ENCODE peak calls at places on chromosomes 5 and 9, in four cellular contexts. G, T, Y and C are unnamed samples.

GRCh38 chr5:147188200-147189108 is 46.4 kb upstream of the STK32A start:
- DNase-seq in G (peak), T (peak), Y (no peak), C (peak)

GRCh38 chr5:146283344-146283761 is 55.3 kb upstream of the POU4F3 start:
- DNase-seq in G (peak), T (no peak), Y (no peak), C (peak)

GRCh38 chr5:122844916-122845252 is 529 bp upstream of the SNX24 start:
- DNase-seq in G (no peak), T (no peak), Y (no peak), C (no peak)

GRCh38 chr9:136264046-136264802 is 18.6 kb upstream of the QSOX2 start:
- DNase-seq in G (no peak), T (no peak), Y (no peak), C (no peak)

GRCh38 chr5:143134269-143134668 is 269.2 kb downstream of the NR3C1 start:
- DNase-seq in G (peak), T (no peak), Y (no peak), C (peak)

GRCh38 chr5:180205936-180206335 is 3.1 kb downstream of the RASGEF1C start:
- DNase-seq in G (no peak), T (no peak), Y (no peak), C (no peak)

GRCh38 chr5:96219580-96220281 is 213.3 kb downstream of the PCSK1 start:
- DNase-seq in G (peak), T (no peak), Y (no peak), C (peak)

GRCh38 chr9:134570151-134570621 is 71.4 kb upstream of the COL5A1 start:
- DNase-seq in G (no peak), T (no peak), Y (peak), C (no peak)

GRCh38 chr5:32498484-32498883 is 53.9 kb upstream of the ZFR start:
- DNase-seq in G (no peak), T (no peak), Y (no peak), C (no peak)

GRCh38 chr5:168118042-168118668 is 173.3 kb upstream of the WWC1 start:
- DNase-seq in G (no peak), T (no peak), Y (no peak), C (no peak)

GRCh38 chr5:134545070-134545868 is 19.8 kb downstream of the JADE2 start:
- DNase-seq in G (peak), T (peak), Y (peak), C (no peak)

GRCh38 chr9:26326473-26327044 is 566.0 kb downstream of the CAAP1 start:
- DNase-seq in G (peak), T (peak), Y (no peak), C (peak)

GRCh38 chr5:157434096-157434495 is 25.9 kb upstream of the NIPAL4 start:
- DNase-seq in G (no peak), T (no peak), Y (no peak), C (no peak)

GRCh38 chr9:134939080-134939733 is 21.5 kb upstream of the FCN1 start:
- DNase-seq in G (no peak), T (no peak), Y (no peak), C (no peak)

GRCh38 chr5:98016771-98017170 is 756.7 kb upstream of the RGMB start:
- DNase-seq in G (peak), T (no peak), Y (no peak), C (no peak)

GRCh38 chr9:4588721-4589120 is 73.4 kb upstream of the PLPP6 start:
- DNase-seq in G (no peak), T (no peak), Y (no peak), C (no peak)

GRCh38 chr9:5832093-5832542 is 799 bp downstream of the ERMP1 start:
- DNase-seq in G (no peak), T (peak), Y (no peak), C (no peak)

GRCh38 chr9:87685871-87686519 is 39.9 kb upstream of the CTSL start:
- DNase-seq in G (peak), T (peak), Y (peak), C (no peak)

GRCh38 chr5:51468196-51468595 is 84.9 kb downstream of the ISL1 start:
- DNase-seq in G (peak), T (no peak), Y (no peak), C (no peak)

GRCh38 chr9:121201045-121201737 is 478 bp downstream of the RAB14 start:
- DNase-seq in G (no peak), T (peak), Y (peak), C (peak)

GRCh38 chr5:61052870-61053269 is 107.9 kb downstream of the NDUFAF2 start:
- DNase-seq in G (peak), T (peak), Y (no peak), C (peak)

GRCh38 chr9:87148391-87149237 is 201.3 kb upstream of the GAS1 start:
- DNase-seq in G (peak), T (peak), Y (peak), C (peak)

GRCh38 chr9:81517954-81518353 is 171.4 kb downstream of the TLE1 start:
- DNase-seq in G (no peak), T (no peak), Y (no peak), C (no peak)

GRCh38 chr5:132549586-132549985 is 6.3 kb upstream of the IL5 start:
- DNase-seq in G (no peak), T (no peak), Y (no peak), C (no peak)

GRCh38 chr5:100496296-100496695 is 38.9 kb upstream of the FAM174A start:
- DNase-seq in G (no peak), T (no peak), Y (no peak), C (no peak)

GRCh38 chr9:36264896-36265295 is 6.6 kb upstream of the GNE start:
- DNase-seq in G (no peak), T (no peak), Y (no peak), C (no peak)

DNA sequence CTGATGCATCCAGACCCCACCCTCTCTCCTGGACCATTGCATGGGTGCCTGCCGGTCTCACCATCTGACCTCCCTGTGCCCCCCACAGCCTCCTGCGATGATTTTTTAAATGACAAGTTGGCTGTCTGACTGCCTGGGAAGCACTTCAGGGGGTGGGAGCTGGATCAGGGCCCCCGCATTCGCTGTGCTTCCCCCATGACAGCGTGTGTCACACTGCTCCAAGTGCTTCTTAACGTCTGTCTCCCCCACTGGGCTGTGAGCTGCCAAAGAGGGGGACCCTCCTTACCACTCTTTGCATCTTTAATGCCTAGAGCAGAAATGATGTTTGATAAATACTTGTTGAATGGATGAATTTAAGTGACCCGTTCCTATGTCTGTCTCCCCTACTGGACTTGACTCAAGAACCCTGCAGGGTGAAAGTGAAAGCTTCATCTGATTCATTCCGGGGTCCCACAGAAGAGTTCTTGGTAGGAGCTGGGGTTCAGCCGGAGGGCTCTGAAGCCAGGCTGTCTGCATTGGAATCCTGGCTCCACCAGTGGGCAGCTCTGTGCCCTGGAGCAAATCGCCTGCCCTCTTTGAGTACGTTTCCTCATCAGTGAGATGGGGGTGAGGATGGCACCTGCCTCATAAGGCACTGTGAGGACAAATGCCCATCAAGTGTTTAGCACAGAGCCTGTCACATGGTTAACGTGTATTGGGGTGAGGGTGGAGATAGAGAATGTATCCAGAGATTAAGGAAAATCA is 7.6 kb upstream of the EGR1 start:
- DNase-seq in G (no peak), T (no peak), Y (no peak), C (no peak)
- TF ChIP-seq CTCF in G (peak), T (no peak), Y (no peak), C (no peak)

GRCh38 chr5:176542596-176543427 is 5.6 kb upstream of the RNF44 start:
- DNase-seq in G (no peak), T (no peak), Y (no peak), C (peak)
- TF ChIP-seq CTCF in G (no peak), T (no peak), Y (no peak), C (peak)

DNA sequence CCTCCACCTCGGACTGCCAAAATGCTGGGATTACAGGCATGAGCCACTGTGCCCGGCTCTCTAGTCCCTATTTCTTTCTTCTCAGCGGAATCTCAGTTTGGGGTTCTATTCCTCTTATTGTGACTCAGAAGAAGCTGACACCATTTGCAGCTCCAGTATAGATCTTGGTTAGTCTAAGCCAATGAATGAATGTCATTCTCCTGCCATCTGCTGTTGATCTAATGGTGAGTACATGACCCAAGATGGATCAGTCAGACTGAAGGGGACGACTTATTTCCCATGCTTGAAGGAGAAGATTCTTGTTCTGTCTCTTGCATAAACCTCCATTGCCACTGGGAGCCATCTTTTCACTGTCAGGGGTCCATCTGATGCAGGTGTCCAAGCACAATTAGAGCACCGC is 76.0 kb upstream of the KLF9 start:
- DNase-seq in G (no peak), T (no peak), Y (no peak), C (peak)
- TF ChIP-seq CTCF in G (no peak), T (no peak), Y (no peak), C (no peak)

DNA sequence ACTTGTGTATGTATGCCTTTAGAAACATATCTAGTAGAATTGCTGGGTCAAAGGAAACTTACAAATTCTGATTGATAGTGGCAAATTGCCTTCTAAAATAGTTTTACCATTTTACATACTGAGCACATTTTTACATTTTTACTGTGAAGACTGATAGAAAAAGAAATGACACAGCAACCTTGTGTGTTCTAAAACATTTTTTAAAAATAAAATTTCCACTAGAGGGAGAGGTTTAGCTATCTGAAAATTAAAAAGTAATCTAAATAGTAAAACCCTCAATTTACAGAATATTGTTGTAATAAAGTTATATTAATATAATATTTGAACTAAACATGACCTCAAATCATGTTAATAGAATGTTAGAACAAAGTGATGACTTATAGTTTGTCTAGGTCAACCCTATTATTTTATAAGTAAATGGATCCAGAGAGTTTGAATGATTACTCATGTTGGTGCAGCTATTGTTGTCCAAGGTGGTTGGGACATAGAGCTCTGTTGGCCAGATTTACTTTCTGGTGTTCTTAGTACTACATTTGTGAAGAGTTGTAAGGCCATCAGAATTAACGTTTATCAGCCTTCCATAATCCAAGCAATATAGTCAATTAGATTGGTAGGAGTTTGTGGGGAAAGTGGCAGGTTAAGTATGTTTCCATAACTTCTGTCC is 17.2 kb downstream of the CENPP start:
- DNase-seq in G (peak), T (no peak), Y (no peak), C (no peak)
- TF ChIP-seq CTCF in G (no peak), T (no peak), Y (no peak), C (peak)

GRCh38 chr5:171595801-171596231 is 176.4 kb downstream of the FGF18 start:
- DNase-seq in G (peak), T (no peak), Y (peak), C (peak)

GRCh38 chr5:171598279-171599152 is 179.1 kb downstream of the FGF18 start:
- DNase-seq in G (no peak), T (no peak), Y (no peak), C (peak)

GRCh38 chr5:171595401-171595800 is 176.0 kb downstream of the FGF18 start:
- DNase-seq in G (peak), T (no peak), Y (no peak), C (peak)

GRCh38 chr5:171599396-171599795 is 179.9 kb downstream of the FGF18 start:
- DNase-seq in G (no peak), T (no peak), Y (peak), C (no peak)

DNA sequence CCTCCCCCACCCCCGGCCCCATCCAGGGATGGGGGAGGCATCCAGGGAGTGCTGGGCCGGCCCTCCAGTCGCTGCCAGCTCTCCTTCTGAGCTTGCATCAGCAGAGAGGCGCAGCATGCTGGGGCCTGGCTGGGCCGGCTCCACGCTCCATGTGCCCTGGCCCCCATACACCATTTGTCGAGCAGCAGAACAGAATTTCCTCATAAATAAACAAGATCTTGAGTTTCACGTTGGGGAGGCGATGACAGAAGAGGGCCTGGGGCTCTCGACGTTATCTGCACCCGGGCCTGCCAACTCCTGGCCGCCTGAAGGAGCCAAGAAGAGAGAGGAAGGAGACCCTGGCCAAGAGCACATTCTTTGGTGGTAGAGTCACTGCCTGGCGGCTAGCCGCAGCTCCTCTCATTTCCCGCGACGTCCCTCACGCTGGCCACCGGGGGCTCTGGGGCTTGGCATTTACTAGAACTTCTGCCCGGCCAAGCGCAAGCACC is 177.0 kb downstream of the FGF18 start:
- DNase-seq in G (peak), T (no peak), Y (peak), C (peak)
- TF ChIP-seq CTCF in G (no peak), T (no peak), Y (no peak), C (no peak)

DNA sequence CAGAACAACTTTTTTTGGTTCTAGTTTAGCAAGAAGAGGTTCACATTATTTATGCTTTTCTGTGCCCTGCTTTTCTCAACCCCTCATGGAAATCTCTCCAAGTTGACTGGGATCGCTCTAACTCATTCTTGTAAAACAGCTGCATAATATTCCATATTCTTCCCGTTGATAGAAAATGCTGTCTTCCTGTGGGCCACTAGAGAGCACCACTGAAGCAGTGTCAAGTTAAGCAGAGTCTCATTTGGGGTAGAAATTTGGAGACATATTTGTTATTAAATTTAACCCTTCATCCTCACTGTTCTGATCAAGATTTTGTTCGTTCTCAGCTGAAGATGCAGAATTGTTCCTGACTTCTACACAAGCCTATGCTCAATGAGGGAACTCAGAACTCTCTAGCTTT is 140.1 kb downstream of the CEMIP2 start:
- DNase-seq in G (peak), T (no peak), Y (no peak), C (peak)
- TF ChIP-seq CTCF in G (peak), T (no peak), Y (peak), C (peak)

GRCh38 chr9:89529243-89530030 is 31.5 kb upstream of the SEMA4D start:
- DNase-seq in G (no peak), T (no peak), Y (no peak), C (no peak)
- TF ChIP-seq CTCF in G (no peak), T (no peak), Y (no peak), C (no peak)

GRCh38 chr5:178434851-178435250 is 155.3 kb downstream of the COL23A1 start:
- DNase-seq in G (no peak), T (no peak), Y (peak), C (no peak)
- TF ChIP-seq CTCF in G (no peak), T (no peak), Y (no peak), C (no peak)

GRCh38 chr5:144484124-144484897 is 313.6 kb downstream of the KCTD16 start:
- DNase-seq in G (peak), T (no peak), Y (no peak), C (peak)

GRCh38 chr5:144485540-144485939 is 314.9 kb downstream of the KCTD16 start:
- DNase-seq in G (no peak), T (no peak), Y (no peak), C (no peak)

GRCh38 chr5:144487761-144488160 is 317.1 kb downstream of the KCTD16 start:
- DNase-seq in G (peak), T (no peak), Y (no peak), C (no peak)

GRCh38 chr5:144487207-144487606 is 316.5 kb downstream of the KCTD16 start:
- DNase-seq in G (no peak), T (no peak), Y (no peak), C (peak)
- TF ChIP-seq CTCF in G (no peak), T (no peak), Y (no peak), C (no peak)

DNA sequence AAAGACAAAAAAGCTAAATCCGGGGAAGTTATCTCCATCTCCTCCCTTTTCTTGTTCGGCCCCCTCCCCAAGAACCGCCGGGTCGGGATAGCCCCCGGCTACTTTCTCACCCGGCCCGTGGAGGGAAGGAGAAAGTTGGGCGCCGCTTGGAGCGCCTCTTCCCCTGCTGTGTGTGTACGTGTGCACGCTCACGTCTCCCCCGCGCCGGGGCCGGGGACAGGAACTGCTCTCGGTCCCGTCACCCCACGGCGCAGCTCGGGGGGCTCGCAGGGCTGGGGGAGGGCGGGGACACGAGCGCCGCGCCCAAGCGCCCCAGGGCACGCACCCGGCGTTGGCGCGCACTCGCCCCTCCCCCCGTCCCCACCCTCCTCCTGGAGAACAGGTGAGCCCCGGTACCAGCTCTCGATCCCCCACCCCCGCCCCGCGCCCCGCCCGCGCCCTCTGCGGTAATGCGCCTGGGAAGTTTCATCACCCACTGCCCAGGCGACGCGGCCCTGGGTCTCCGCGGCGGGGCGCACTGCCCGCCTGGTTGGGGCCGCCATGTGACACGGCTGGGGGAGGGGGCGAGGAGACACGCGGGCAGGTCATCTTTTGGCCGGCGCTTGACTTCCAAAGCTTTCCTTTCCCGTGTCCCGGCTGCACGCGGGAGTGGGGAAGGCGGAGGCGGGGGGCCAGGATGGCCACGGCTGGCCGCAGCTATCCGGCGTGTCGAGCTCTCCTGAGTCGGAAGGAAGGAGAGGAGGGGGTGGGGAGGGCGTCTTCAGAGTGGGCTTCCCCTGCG is 1.3 kb upstream of the STC2 start:
- DNase-seq in G (no peak), T (no peak), Y (peak), C (peak)
- TF ChIP-seq CTCF in G (no peak), T (no peak), Y (no peak), C (peak)